ENCODE peak calls at places on chromosomes 16 and 17, in five cellular contexts. A, E, D, I and C are unnamed samples.

GRCh38 chr17:15269690-15270089 is 4.6 kb upstream of the PMP22 start:
- ATAC-seq in A (no peak), E (no peak), D (no peak), I (no peak), C (no peak)

GRCh38 chr16:11240636-11241473 is 15.1 kb downstream of the SOCS1 start:
- ATAC-seq in A (no peak), E (no peak), D (no peak), I (peak), C (no peak)

GRCh38 chr17:27633312-27634025 is 2.5 kb downstream of the LGALS9 start:
- ATAC-seq in A (peak), E (no peak), D (peak), I (no peak), C (no peak)

GRCh38 chr17:42698736-42699414 is 16.5 kb downstream of the CNTNAP1 start:
- ATAC-seq in A (peak), E (no peak), D (peak), I (no peak), C (no peak)

GRCh38 chr16:86199871-86200700 is 301.1 kb downstream of the IRF8 start:
- ATAC-seq in A (no peak), E (no peak), D (no peak), I (no peak), C (no peak)

GRCh38 chr17:8294814-8295316 is 335 bp downstream of the SLC25A35 start:
- ATAC-seq in A (peak), E (no peak), D (peak), I (no peak), C (no peak)

GRCh38 chr17:34287858-34288257 is 2.3 kb downstream of the CCL11 start:
- ATAC-seq in A (no peak), E (no peak), D (no peak), I (no peak), C (no peak)

GRCh38 chr17:81428945-81429344 is 33.7 kb downstream of the BAHCC1 start:
- ATAC-seq in A (no peak), E (peak), D (peak), I (no peak), C (peak)

GRCh38 chr16:89122322-89122831 is 28.7 kb downstream of the ACSF3 start:
- ATAC-seq in A (no peak), E (peak), D (no peak), I (peak), C (peak)